ENCODE peak calls at places on chromosomes 11 and 22, in four cellular contexts. J, C, P and R are unnamed samples.

GRCh38 chr11:100612766-100613165 is 74.3 kb upstream of the ARHGAP42 start:
- DNase-seq in J (no peak), C (no peak), P (no peak), R (no peak)

GRCh38 chr22:49703990-49704344 is 123.7 kb downstream of the BRD1 start:
- DNase-seq in J (no peak), C (no peak), P (no peak), R (no peak)

GRCh38 chr22:41562461-41562860 is 1.7 kb downstream of the CSDC2 start:
- DNase-seq in J (no peak), C (no peak), P (no peak), R (no peak)

GRCh38 chr22:35782504-35782903 is 64.8 kb downstream of the APOL5 start:
- DNase-seq in J (no peak), C (no peak), P (no peak), R (no peak)

GRCh38 chr11:85752890-85753581 is 57.9 kb downstream of the SYTL2 start:
- DNase-seq in J (peak; percentile 89), C (no peak), P (no peak), R (no peak)

GRCh38 chr22:44019846-44020245 is 4.3 kb upstream of the PARVB start:
- DNase-seq in J (no peak), C (no peak), P (no peak), R (no peak)

GRCh38 chr11:123484448-123484847 is 54.4 kb downstream of the GRAMD1B start:
- DNase-seq in J (no peak), C (no peak), P (no peak), R (no peak)

GRCh38 chr11:64681171-64681570 is 41.8 kb downstream of the NRXN2 start:
- DNase-seq in J (no peak), C (no peak), P (no peak), R (no peak)

GRCh38 chr22:29260031-29260560 is 7.7 kb downstream of the RHBDD3 start:
- DNase-seq in J (no peak), C (no peak), P (no peak), R (no peak)

GRCh38 chr11:96229354-96229973 is 113.5 kb downstream of the MAML2 start:
- DNase-seq in J (no peak), C (no peak), P (no peak), R (no peak)

GRCh38 chr11:19800162-19800561 is 87.5 kb downstream of the NAV2 start:
- DNase-seq in J (no peak), C (no peak), P (no peak), R (no peak)

GRCh38 chr11:74739546-74740270 is 8.5 kb upstream of the CHRDL2 start:
- DNase-seq in J (peak; percentile 73), C (no peak), P (peak; percentile 80), R (no peak)